ENCODE peak calls at places on chromosomes 2 and 18, in nine cellular contexts. Z, V, F, L, M, O, Q, D and H are unnamed samples.

GRCh38 chr2:20551231-20551944 is 99.5 kb downstream of the HS1BP3 start:
- DNase-seq in Z (no peak), V (no peak), F (no peak), L (peak), M (peak), O (no peak), Q (no peak), D (no peak), H (no peak)

GRCh38 chr2:12824771-12825363 is 108.1 kb downstream of the TRIB2 start:
- DNase-seq in Z (no peak), V (no peak), F (no peak), L (no peak), M (no peak), O (no peak), Q (no peak), D (no peak), H (no peak)

GRCh38 chr2:2191110-2191707 is 139.9 kb downstream of the MYT1L start:
- DNase-seq in Z (no peak), V (no peak), F (no peak), L (no peak), M (no peak), O (no peak), Q (no peak), D (no peak), H (no peak)

GRCh38 chr18:55861266-55861665 is 273.3 kb upstream of the TCF4 start:
- DNase-seq in Z (peak), V (no peak), F (no peak), L (no peak), M (no peak), O (no peak), Q (no peak), D (peak), H (no peak)

GRCh38 chr18:47680488-47680887 is 250.0 kb downstream of the SMAD2 start:
- DNase-seq in Z (no peak), V (no peak), F (no peak), L (no peak), M (no peak), O (no peak), Q (no peak), D (no peak), H (no peak)

GRCh38 chr2:67984600-67984999 is 78.2 kb downstream of the C1D start:
- DNase-seq in Z (no peak), V (no peak), F (no peak), L (no peak), M (no peak), O (no peak), Q (no peak), D (no peak), H (no peak)

GRCh38 chr2:11123856-11124759 is 31.2 kb upstream of the SLC66A3 start:
- DNase-seq in Z (peak), V (peak), F (peak), L (no peak), M (peak), O (peak), Q (peak), D (no peak), H (peak)

GRCh38 chr18:29057703-29058102 is 880.8 kb upstream of the CDH2 start:
- DNase-seq in Z (no peak), V (no peak), F (no peak), L (no peak), M (no peak), O (no peak), Q (no peak), D (no peak), H (no peak)

GRCh38 chr18:62894681-62895390 is 179.5 kb downstream of the PHLPP1 start:
- DNase-seq in Z (no peak), V (no peak), F (no peak), L (no peak), M (no peak), O (no peak), Q (no peak), D (no peak), H (no peak)

GRCh38 chr18:23131693-23132319 is 3.5 kb upstream of the CABLES1 start:
- DNase-seq in Z (peak), V (no peak), F (peak), L (peak), M (peak), O (no peak), Q (no peak), D (no peak), H (peak)

GRCh38 chr2:29363111-29363510 is 247.9 kb downstream of the CLIP4 start:
- DNase-seq in Z (no peak), V (no peak), F (no peak), L (no peak), M (no peak), O (no peak), Q (no peak), D (no peak), H (no peak)

GRCh38 chr2:44268259-44268649 is 7.0 kb upstream of the SLC3A1 start:
- DNase-seq in Z (no peak), V (no peak), F (no peak), L (no peak), M (no peak), O (no peak), Q (no peak), D (no peak), H (no peak)

GRCh38 chr2:217356795-217357194 is 496.9 kb upstream of the TNP1 start:
- DNase-seq in Z (no peak), V (no peak), F (no peak), L (no peak), M (peak), O (no peak), Q (no peak), D (peak), H (no peak)

GRCh38 chr2:64876137-64876647 is 113.0 kb upstream of the SLC1A4 start:
- DNase-seq in Z (no peak), V (no peak), F (no peak), L (peak), M (no peak), O (no peak), Q (no peak), D (no peak), H (no peak)

GRCh38 chr2:9735335-9735734 is 104.5 kb upstream of the YWHAQ start:
- DNase-seq in Z (no peak), V (no peak), F (peak), L (no peak), M (no peak), O (no peak), Q (no peak), D (no peak), H (no peak)

GRCh38 chr18:75076286-75076685 is 132.7 kb downstream of the PTGR3 start:
- DNase-seq in Z (no peak), V (no peak), F (no peak), L (no peak), M (no peak), O (no peak), Q (no peak), D (no peak), H (no peak)

GRCh38 chr2:238634701-238635402 is 208.1 kb downstream of the ASB1 start:
- DNase-seq in Z (no peak), V (no peak), F (peak), L (no peak), M (no peak), O (no peak), Q (no peak), D (no peak), H (no peak)

GRCh38 chr2:18829331-18829902 is 240.0 kb upstream of the NT5C1B start:
- DNase-seq in Z (no peak), V (no peak), F (no peak), L (no peak), M (no peak), O (no peak), Q (no peak), D (no peak), H (no peak)

GRCh38 chr2:12047761-12048160 is 301.3 kb downstream of the LPIN1 start:
- DNase-seq in Z (no peak), V (no peak), F (no peak), L (no peak), M (no peak), O (no peak), Q (no peak), D (no peak), H (no peak)

GRCh38 chr2:195563857-195564512 is 93.0 kb upstream of the SLC39A10 start:
- DNase-seq in Z (no peak), V (no peak), F (peak), L (no peak), M (no peak), O (no peak), Q (no peak), D (no peak), H (no peak)

GRCh38 chr18:35386600-35387366 is 9.6 kb upstream of the ZNF396 start:
- DNase-seq in Z (peak), V (no peak), F (peak), L (peak), M (peak), O (peak), Q (peak), D (no peak), H (peak)

GRCh38 chr2:71610671-71611070 is 157.3 kb downstream of the DYSF start:
- DNase-seq in Z (no peak), V (no peak), F (peak), L (no peak), M (no peak), O (no peak), Q (no peak), D (no peak), H (no peak)

GRCh38 chr18:57768557-57769326 is 34.4 kb downstream of the ATP8B1 start:
- DNase-seq in Z (peak), V (no peak), F (no peak), L (no peak), M (no peak), O (no peak), Q (no peak), D (no peak), H (no peak)

GRCh38 chr2:169637620-169638019 is 53.5 kb downstream of the PPIG start:
- DNase-seq in Z (no peak), V (no peak), F (no peak), L (peak), M (no peak), O (no peak), Q (no peak), D (no peak), H (no peak)

GRCh38 chr18:76412818-76413565 is 82.0 kb downstream of the ZNF516 start:
- DNase-seq in Z (no peak), V (no peak), F (no peak), L (no peak), M (no peak), O (no peak), Q (no peak), D (no peak), H (no peak)